ENCODE peak calls at places on chromosomes 5 and 9, in ten cellular contexts. One of them, this sample, is unnamed.
A peak's percentile ranks its signal among the peaks of the same experiment; 100 is the strongest.

GRCh38 chr5:87572092-87572491 is 159.4 kb upstream of the CCNH start:
- DNase-seq in neuronal stem cell: no peak
- DNase-seq in heart right ventricle: no peak
- DNase-seq in H1: no peak
- DNase-seq in SJSA1: no peak
- DNase-seq in CD8-positive, alpha-beta T cell: no peak
- DNase-seq in adrenal gland: no peak
- DNase-seq in psoas muscle: no peak
- DNase-seq in IMR-90: no peak
- DNase-seq in HCT116: no peak
- DNase-seq in this sample: no peak

GRCh38 chr5:154095819-154096380 is 57.1 kb downstream of the MFAP3 start:
- DNase-seq in IMR-90: no peak
- DNase-seq in HCT116: no peak
- DNase-seq in psoas muscle: no peak
- DNase-seq in SJSA1: peak; percentile 52
- DNase-seq in neuronal stem cell: no peak
- DNase-seq in H1: no peak
- DNase-seq in heart right ventricle: no peak
- DNase-seq in CD8-positive, alpha-beta T cell: no peak
- DNase-seq in adrenal gland: no peak
- DNase-seq in this sample: no peak

GRCh38 chr9:136881691-136882108 is 4.6 kb upstream of the TRAF2 start:
- DNase-seq in psoas muscle: no peak
- DNase-seq in H1: no peak
- DNase-seq in SJSA1: no peak
- DNase-seq in HCT116: no peak
- DNase-seq in IMR-90: peak; percentile 44
- DNase-seq in CD8-positive, alpha-beta T cell: no peak
- DNase-seq in adrenal gland: peak; percentile 24
- DNase-seq in heart right ventricle: peak; percentile 45
- DNase-seq in neuronal stem cell: no peak
- DNase-seq in this sample: no peak

GRCh38 chr9:93958121-93958874 is 3.1 kb upstream of the BARX1 start:
- DNase-seq in H1: no peak
- DNase-seq in adrenal gland: no peak
- DNase-seq in psoas muscle: no peak
- DNase-seq in neuronal stem cell: no peak
- DNase-seq in heart right ventricle: no peak
- DNase-seq in CD8-positive, alpha-beta T cell: no peak
- DNase-seq in SJSA1: no peak
- DNase-seq in HCT116: no peak
- DNase-seq in IMR-90: no peak
- DNase-seq in this sample: no peak

GRCh38 chr5:124599048-124599973 is 147.1 kb downstream of the ZNF608 start:
- DNase-seq in HCT116: no peak
- DNase-seq in psoas muscle: no peak
- DNase-seq in adrenal gland: no peak
- DNase-seq in heart right ventricle: peak; percentile 8
- DNase-seq in CD8-positive, alpha-beta T cell: no peak
- DNase-seq in H1: no peak
- DNase-seq in neuronal stem cell: no peak
- DNase-seq in SJSA1: peak; percentile 70
- DNase-seq in IMR-90: peak; percentile 61
- DNase-seq in this sample: peak; percentile 53

GRCh38 chr5:56507348-56507930 is 274.3 kb upstream of the ANKRD55 start:
- DNase-seq in CD8-positive, alpha-beta T cell: no peak
- DNase-seq in H1: no peak
- DNase-seq in IMR-90: no peak
- DNase-seq in psoas muscle: no peak
- DNase-seq in heart right ventricle: no peak
- DNase-seq in neuronal stem cell: no peak
- DNase-seq in adrenal gland: no peak
- DNase-seq in HCT116: no peak
- DNase-seq in SJSA1: no peak
- DNase-seq in this sample: no peak

GRCh38 chr5:102663771-102664530 is 91.2 kb upstream of the PAM start:
- DNase-seq in HCT116: no peak
- DNase-seq in adrenal gland: peak; percentile 30
- DNase-seq in SJSA1: peak; percentile 14
- DNase-seq in psoas muscle: no peak
- DNase-seq in IMR-90: no peak
- DNase-seq in neuronal stem cell: no peak
- DNase-seq in heart right ventricle: no peak
- DNase-seq in CD8-positive, alpha-beta T cell: no peak
- DNase-seq in H1: no peak
- DNase-seq in this sample: no peak

GRCh38 chr5:167565555-167565954 is 725.9 kb upstream of the WWC1 start:
- DNase-seq in HCT116: no peak
- DNase-seq in CD8-positive, alpha-beta T cell: no peak
- DNase-seq in neuronal stem cell: no peak
- DNase-seq in heart right ventricle: no peak
- DNase-seq in adrenal gland: no peak
- DNase-seq in IMR-90: peak; percentile 20
- DNase-seq in psoas muscle: no peak
- DNase-seq in SJSA1: peak; percentile 20
- DNase-seq in H1: no peak
- DNase-seq in this sample: no peak

GRCh38 chr9:65411901-65412300 is 126.9 kb upstream of the FOXD4L5 start:
- DNase-seq in psoas muscle: no peak
- DNase-seq in IMR-90: no peak
- DNase-seq in heart right ventricle: no peak
- DNase-seq in adrenal gland: no peak
- DNase-seq in H1: no peak
- DNase-seq in HCT116: no peak
- DNase-seq in neuronal stem cell: no peak
- DNase-seq in CD8-positive, alpha-beta T cell: no peak
- DNase-seq in SJSA1: no peak
- DNase-seq in this sample: no peak

GRCh38 chr5:180688326-180689070 is 39.1 kb upstream of the FLT4 start:
- DNase-seq in HCT116: no peak
- DNase-seq in H1: no peak
- DNase-seq in CD8-positive, alpha-beta T cell: no peak
- DNase-seq in adrenal gland: no peak
- DNase-seq in psoas muscle: no peak
- DNase-seq in heart right ventricle: no peak
- DNase-seq in neuronal stem cell: no peak
- DNase-seq in IMR-90: no peak
- DNase-seq in SJSA1: no peak
- DNase-seq in this sample: no peak

GRCh38 chr9:124343533-124344290 is 71.5 kb downstream of the PSMB7 start:
- DNase-seq in CD8-positive, alpha-beta T cell: no peak
- DNase-seq in psoas muscle: peak; percentile 47
- DNase-seq in IMR-90: no peak
- DNase-seq in HCT116: no peak
- DNase-seq in SJSA1: no peak
- DNase-seq in adrenal gland: no peak
- DNase-seq in H1: no peak
- DNase-seq in neuronal stem cell: no peak
- DNase-seq in heart right ventricle: no peak
- DNase-seq in this sample: no peak

GRCh38 chr5:133334796-133335639 is 277.3 kb downstream of the FSTL4 start:
- DNase-seq in CD8-positive, alpha-beta T cell: no peak
- DNase-seq in SJSA1: no peak
- DNase-seq in IMR-90: no peak
- DNase-seq in heart right ventricle: no peak
- DNase-seq in psoas muscle: no peak
- DNase-seq in neuronal stem cell: no peak
- DNase-seq in HCT116: no peak
- DNase-seq in H1: no peak
- DNase-seq in adrenal gland: no peak
- DNase-seq in this sample: no peak

GRCh38 chr9:107750741-107751521 is 261.4 kb upstream of the KLF4 start:
- DNase-seq in CD8-positive, alpha-beta T cell: no peak
- DNase-seq in H1: no peak
- DNase-seq in neuronal stem cell: no peak
- DNase-seq in psoas muscle: peak; percentile 92
- DNase-seq in IMR-90: peak; percentile 99
- DNase-seq in adrenal gland: peak; percentile 96
- DNase-seq in SJSA1: peak; percentile 88
- DNase-seq in HCT116: peak; percentile 81
- DNase-seq in heart right ventricle: peak; percentile 84
- DNase-seq in this sample: peak; percentile 75

GRCh38 chr9:68841292-68842052 is 136.4 kb downstream of the PIP5K1B start:
- DNase-seq in HCT116: no peak
- DNase-seq in IMR-90: no peak
- DNase-seq in psoas muscle: no peak
- DNase-seq in CD8-positive, alpha-beta T cell: no peak
- DNase-seq in heart right ventricle: no peak
- DNase-seq in adrenal gland: no peak
- DNase-seq in H1: no peak
- DNase-seq in neuronal stem cell: no peak
- DNase-seq in SJSA1: no peak
- DNase-seq in this sample: no peak

GRCh38 chr9:112325127-112325526 is 8.3 kb downstream of the PTBP3 start:
- DNase-seq in heart right ventricle: no peak
- DNase-seq in adrenal gland: no peak
- DNase-seq in CD8-positive, alpha-beta T cell: no peak
- DNase-seq in HCT116: no peak
- DNase-seq in IMR-90: no peak
- DNase-seq in psoas muscle: no peak
- DNase-seq in neuronal stem cell: no peak
- DNase-seq in SJSA1: no peak
- DNase-seq in H1: no peak
- DNase-seq in this sample: no peak
- H3K9me3 ChIP-seq in heart right ventricle: no peaks in the 10 kb centered on the region
- H3K9me3 ChIP-seq in adrenal gland: no peaks in the 10 kb centered on the region
- H3K9me3 ChIP-seq in CD8-positive, alpha-beta T cell: no peaks in the 10 kb centered on the region
- H3K9me3 ChIP-seq in HCT116: no peaks in the 10 kb centered on the region
- H3K9me3 ChIP-seq in IMR-90: no peaks in the 10 kb centered on the region
- H3K9me3 ChIP-seq in psoas muscle: no peaks in the 10 kb centered on the region
- H3K9me3 ChIP-seq in neuronal stem cell: peaks cover 34% of the 10 kb centered on the region
- H3K9me3 ChIP-seq in SJSA1: no peaks in the 10 kb centered on the region
- H3K9me3 ChIP-seq in H1: no peaks in the 10 kb centered on the region
- H3K9me3 ChIP-seq in this sample: no peaks in the 10 kb centered on the region

DNA sequence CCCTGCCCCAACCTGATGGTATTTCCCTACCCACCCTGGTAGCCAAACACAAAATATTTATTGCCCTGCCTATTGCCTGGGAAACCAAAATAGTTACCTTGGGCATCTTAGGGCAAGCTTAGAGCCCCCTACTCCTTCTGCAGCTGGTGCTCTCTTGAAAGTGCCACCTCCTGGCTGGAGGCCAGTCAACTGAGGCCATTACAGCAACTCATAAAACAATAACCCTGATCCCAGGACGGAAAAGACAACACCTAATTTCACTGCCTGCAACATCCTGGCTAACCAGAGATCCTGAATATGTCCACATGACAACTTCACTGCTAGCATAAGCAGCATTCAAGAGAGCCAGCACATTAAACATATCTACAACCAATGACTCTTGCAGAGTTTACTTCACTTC is 38.7 kb downstream of the MTAP start:
- DNase-seq in CD8-positive, alpha-beta T cell: no peak
- DNase-seq in HCT116: no peak
- DNase-seq in SJSA1: no peak
- DNase-seq in psoas muscle: no peak
- DNase-seq in IMR-90: no peak
- DNase-seq in neuronal stem cell: no peak
- DNase-seq in heart right ventricle: no peak
- DNase-seq in adrenal gland: no peak
- DNase-seq in H1: no peak
- DNase-seq in this sample: no peak
- H3K9me3 ChIP-seq in CD8-positive, alpha-beta T cell: no peaks in the 10 kb centered on the region
- H3K9me3 ChIP-seq in HCT116: peaks cover 14% of the 10 kb centered on the region
- H3K9me3 ChIP-seq in SJSA1: no peaks in the 10 kb centered on the region
- H3K9me3 ChIP-seq in psoas muscle: no peaks in the 10 kb centered on the region
- H3K9me3 ChIP-seq in IMR-90: no peaks in the 10 kb centered on the region
- H3K9me3 ChIP-seq in neuronal stem cell: peaks cover 77% of the 10 kb centered on the region
- H3K9me3 ChIP-seq in heart right ventricle: no peaks in the 10 kb centered on the region
- H3K9me3 ChIP-seq in adrenal gland: no peaks in the 10 kb centered on the region
- H3K9me3 ChIP-seq in H1: peaks cover 40% of the 10 kb centered on the region
- H3K9me3 ChIP-seq in this sample: no peaks in the 10 kb centered on the region

DNA sequence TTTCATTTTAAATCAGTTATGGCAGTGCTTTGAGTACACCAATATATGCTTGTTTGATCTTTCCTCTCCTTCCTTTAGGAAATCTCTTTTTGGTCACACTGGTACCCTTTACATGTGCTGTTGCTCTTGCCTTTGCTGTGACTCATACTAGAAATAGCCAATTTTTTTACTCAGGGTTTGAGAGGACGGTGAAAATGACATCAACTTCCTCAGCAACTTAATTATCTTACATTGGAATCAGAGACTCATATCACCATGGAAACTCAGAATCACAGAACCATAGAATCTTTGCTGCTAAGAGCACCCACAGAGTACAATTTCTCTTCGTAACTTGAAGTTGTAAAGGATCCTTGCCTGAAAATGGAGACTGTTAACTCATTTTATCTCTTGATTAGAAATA is 13.8 kb upstream of the ZNF300 start:
- DNase-seq in H1: no peak
- DNase-seq in SJSA1: no peak
- DNase-seq in CD8-positive, alpha-beta T cell: no peak
- DNase-seq in neuronal stem cell: no peak
- DNase-seq in HCT116: no peak
- DNase-seq in heart right ventricle: no peak
- DNase-seq in adrenal gland: no peak
- DNase-seq in IMR-90: peak; percentile 16
- DNase-seq in psoas muscle: no peak
- DNase-seq in this sample: no peak
- H3K9me3 ChIP-seq in H1: peaks cover 44% of the 10 kb centered on the region
- H3K9me3 ChIP-seq in SJSA1: peaks cover 6% of the 10 kb centered on the region
- H3K9me3 ChIP-seq in CD8-positive, alpha-beta T cell: no peaks in the 10 kb centered on the region
- H3K9me3 ChIP-seq in neuronal stem cell: peaks cover 7% of the 10 kb centered on the region
- H3K9me3 ChIP-seq in HCT116: no peaks in the 10 kb centered on the region
- H3K9me3 ChIP-seq in heart right ventricle: peaks cover 14% of the 10 kb centered on the region
- H3K9me3 ChIP-seq in adrenal gland: peaks cover 38% of the 10 kb centered on the region
- H3K9me3 ChIP-seq in IMR-90: peaks cover 9% of the 10 kb centered on the region
- H3K9me3 ChIP-seq in psoas muscle: peaks cover 66% of the 10 kb centered on the region
- H3K9me3 ChIP-seq in this sample: peaks cover 17% of the 10 kb centered on the region

DNA sequence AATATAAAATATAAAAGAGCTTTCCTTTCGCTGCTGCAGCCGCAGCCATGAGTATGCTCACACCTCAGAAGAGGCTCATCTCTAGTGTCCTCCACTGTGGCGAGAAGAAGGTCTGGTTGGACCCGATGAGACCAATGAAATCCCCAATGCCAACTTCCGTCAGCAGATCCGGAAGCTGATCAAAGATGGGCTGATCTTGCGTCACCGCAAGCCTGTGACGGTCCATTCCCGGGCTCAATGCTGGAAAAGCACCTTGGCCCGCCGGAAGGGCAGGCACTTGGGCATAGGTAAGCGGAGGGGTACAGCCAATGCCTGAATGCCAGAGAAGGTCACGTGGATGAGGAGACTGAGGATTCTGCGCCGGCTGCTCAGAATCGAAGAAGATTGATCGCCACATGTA is 12.6 kb upstream of the PRDM12 start:
- DNase-seq in adrenal gland: no peak
- DNase-seq in H1: no peak
- DNase-seq in IMR-90: no peak
- DNase-seq in neuronal stem cell: no peak
- DNase-seq in CD8-positive, alpha-beta T cell: no peak
- DNase-seq in SJSA1: no peak
- DNase-seq in heart right ventricle: no peak
- DNase-seq in psoas muscle: no peak
- DNase-seq in HCT116: no peak
- DNase-seq in this sample: no peak
- H3K9me3 ChIP-seq in adrenal gland: no peaks in the 10 kb centered on the region
- H3K9me3 ChIP-seq in H1: no peaks in the 10 kb centered on the region
- H3K9me3 ChIP-seq in IMR-90: peaks cover under 1% of the 10 kb centered on the region
- H3K9me3 ChIP-seq in neuronal stem cell: no peaks in the 10 kb centered on the region
- H3K9me3 ChIP-seq in CD8-positive, alpha-beta T cell: no peaks in the 10 kb centered on the region
- H3K9me3 ChIP-seq in SJSA1: no peaks in the 10 kb centered on the region
- H3K9me3 ChIP-seq in heart right ventricle: no peaks in the 10 kb centered on the region
- H3K9me3 ChIP-seq in psoas muscle: no peaks in the 10 kb centered on the region
- H3K9me3 ChIP-seq in HCT116: no peaks in the 10 kb centered on the region
- H3K9me3 ChIP-seq in this sample: peaks cover 7% of the 10 kb centered on the region

GRCh38 chr5:131867524-131867923 is 70.7 kb upstream of the FNIP1 start:
- DNase-seq in adrenal gland: no peak
- DNase-seq in IMR-90: no peak
- DNase-seq in CD8-positive, alpha-beta T cell: no peak
- DNase-seq in SJSA1: no peak
- DNase-seq in HCT116: no peak
- DNase-seq in neuronal stem cell: no peak
- DNase-seq in psoas muscle: no peak
- DNase-seq in H1: no peak
- DNase-seq in heart right ventricle: no peak
- DNase-seq in this sample: no peak
- H3K9me3 ChIP-seq in adrenal gland: no peaks in the 10 kb centered on the region
- H3K9me3 ChIP-seq in IMR-90: peaks cover 2% of the 10 kb centered on the region
- H3K9me3 ChIP-seq in CD8-positive, alpha-beta T cell: peaks cover 12% of the 10 kb centered on the region
- H3K9me3 ChIP-seq in SJSA1: peaks cover 10% of the 10 kb centered on the region
- H3K9me3 ChIP-seq in HCT116: no peaks in the 10 kb centered on the region
- H3K9me3 ChIP-seq in neuronal stem cell: peaks cover 15% of the 10 kb centered on the region
- H3K9me3 ChIP-seq in psoas muscle: peaks cover 14% of the 10 kb centered on the region
- H3K9me3 ChIP-seq in H1: peaks cover 20% of the 10 kb centered on the region
- H3K9me3 ChIP-seq in heart right ventricle: peaks cover 5% of the 10 kb centered on the region
- H3K9me3 ChIP-seq in this sample: peaks cover 17% of the 10 kb centered on the region